ENCODE peak calls at places on chromosomes 11 and 22, in ten cellular contexts. A is adrenal gland, C is right lobe of liver, J is body of pancreas, P is heart left ventricle, R is HCT116, G is sigmoid colon, W is vagina, T is Peyer's patch, K is ovary. Z is an unnamed sample. For H3K4me1, the result is how much of the 10 kb centered on the place peaks cover.

GRCh38 chr11:77547863-77548551 is 41.7 kb upstream of the AQP11 start:
- DNase-seq in A (peak), C (peak), J (peak), P (no peak), R (peak), G (no peak), W (no peak), T (no peak), K (no peak), Z (peak)

GRCh38 chr22:27597703-27598444 is 203.7 kb downstream of the MN1 start:
- DNase-seq in A (no peak), C (no peak), J (peak), P (no peak), R (peak), G (no peak), W (no peak), T (no peak), K (no peak), Z (no peak)

GRCh38 chr11:70225629-70226582 is 22.8 kb downstream of the FADD start:
- DNase-seq in A (no peak), C (no peak), J (no peak), P (no peak), R (no peak), G (no peak), W (no peak), T (peak), K (no peak), Z (no peak)

GRCh38 chr11:121383726-121384125 is 68.4 kb upstream of the SORL1 start:
- DNase-seq in A (no peak), C (no peak), J (no peak), P (no peak), R (no peak), G (no peak), W (no peak), T (no peak), K (no peak), Z (no peak)

GRCh38 chr11:3165152-3165705 is at the start of gene OSBPL5:
- DNase-seq in A (peak), C (no peak), J (peak), P (peak), R (no peak), G (peak), W (no peak), T (peak), K (peak), Z (no peak)

GRCh38 chr11:12496181-12497025 is 119.0 kb downstream of the PARVA start:
- DNase-seq in A (peak), C (no peak), J (no peak), P (no peak), R (peak), G (no peak), W (no peak), T (no peak), K (no peak), Z (no peak)

GRCh38 chr11:118169300-118170140 is 6.9 kb downstream of the SCN2B start:
- DNase-seq in A (no peak), C (no peak), J (no peak), P (peak), R (no peak), G (no peak), W (no peak), T (no peak), K (no peak), Z (no peak)

GRCh38 chr22:28440517-28441366 is 238.9 kb downstream of the TTC28 start:
- DNase-seq in A (no peak), C (no peak), J (no peak), P (no peak), R (no peak), G (no peak), W (no peak), T (no peak), K (no peak), Z (no peak)

GRCh38 chr22:19689408-19689807 is 24.9 kb upstream of the SEPTIN5 start:
- DNase-seq in A (no peak), C (no peak), J (no peak), P (no peak), R (no peak), G (peak), W (no peak), T (no peak), K (no peak), Z (no peak)

GRCh38 chr11:130937051-130937450 is 20.8 kb upstream of the SNX19 start:
- DNase-seq in A (no peak), C (no peak), J (no peak), P (no peak), R (no peak), G (no peak), W (no peak), T (no peak), K (no peak), Z (no peak)

GRCh38 chr22:50007057-50007511 is 5.5 kb downstream of the IL17REL start:
- DNase-seq in A (no peak), C (no peak), J (no peak), P (no peak), R (no peak), G (no peak), W (no peak), T (peak), K (no peak), Z (no peak)

GRCh38 chr22:46652930-46653331 is 32.7 kb downstream of the GRAMD4 start:
- DNase-seq in A (no peak), C (no peak), J (peak), P (no peak), R (no peak), G (no peak), W (no peak), T (no peak), K (no peak), Z (no peak)

GRCh38 chr11:115961168-115962003 is 457.2 kb upstream of the CADM1 start:
- DNase-seq in A (no peak), C (no peak), J (no peak), P (no peak), R (no peak), G (no peak), W (no peak), T (no peak), K (peak), Z (no peak)

GRCh38 chr11:56027354-56027753 is at the start of gene OR5AS1:
- DNase-seq in A (no peak), C (no peak), J (no peak), P (no peak), R (no peak), G (no peak), W (no peak), T (no peak), K (no peak), Z (no peak)

GRCh38 chr11:129652828-129653227 is 162.8 kb upstream of the TMEM45B start:
- DNase-seq in A (no peak), C (no peak), J (no peak), P (no peak), R (no peak), G (no peak), W (no peak), T (no peak), K (no peak), Z (no peak)

GRCh38 chr11:31810779-31811647 is at the start of gene PAX6:
- DNase-seq in A (peak), C (no peak), J (peak), P (no peak), R (peak), G (peak), W (no peak), T (peak), K (no peak), Z (no peak)

GRCh38 chr11:31808721-31809542 is 2.2 kb downstream of the PAX6 start:
- DNase-seq in A (no peak), C (no peak), J (no peak), P (no peak), R (no peak), G (no peak), W (peak), T (no peak), K (no peak), Z (no peak)

GRCh38 chr11:31808268-31808667 is 2.9 kb downstream of the PAX6 start:
- DNase-seq in A (no peak), C (no peak), J (no peak), P (no peak), R (no peak), G (no peak), W (no peak), T (no peak), K (no peak), Z (no peak)

GRCh38 chr11:31809857-31810778 is 1.0 kb downstream of the PAX6 start:
- DNase-seq in A (no peak), C (no peak), J (peak), P (no peak), R (no peak), G (peak), W (peak), T (peak), K (no peak), Z (no peak)

DNA sequence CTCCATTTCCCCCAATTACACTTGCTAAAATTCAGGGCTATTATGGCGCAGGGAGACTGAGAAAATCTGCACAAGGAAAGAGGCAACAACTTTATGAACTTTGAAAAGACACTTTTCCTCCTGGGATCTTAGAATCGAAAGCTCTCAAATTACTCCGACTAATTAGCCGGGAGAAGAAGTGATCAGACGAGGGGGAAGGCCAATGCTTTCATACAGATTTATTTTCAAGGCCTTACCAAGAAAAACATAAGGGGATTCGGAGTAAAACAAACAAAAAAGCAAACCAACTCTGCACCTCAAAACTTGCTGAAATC is 1.6 kb downstream of the PAX6 start:
- DNase-seq in A (no peak), C (no peak), J (no peak), P (no peak), R (no peak), G (no peak), W (no peak), T (no peak), K (no peak), Z (no peak)
- H3K4me1 ChIP-seq in A (half or more), C (under half), J (half or more), P (under half), R (under half), G (half or more), W (half or more), T (under half), K (under half), Z (half or more)

DNA sequence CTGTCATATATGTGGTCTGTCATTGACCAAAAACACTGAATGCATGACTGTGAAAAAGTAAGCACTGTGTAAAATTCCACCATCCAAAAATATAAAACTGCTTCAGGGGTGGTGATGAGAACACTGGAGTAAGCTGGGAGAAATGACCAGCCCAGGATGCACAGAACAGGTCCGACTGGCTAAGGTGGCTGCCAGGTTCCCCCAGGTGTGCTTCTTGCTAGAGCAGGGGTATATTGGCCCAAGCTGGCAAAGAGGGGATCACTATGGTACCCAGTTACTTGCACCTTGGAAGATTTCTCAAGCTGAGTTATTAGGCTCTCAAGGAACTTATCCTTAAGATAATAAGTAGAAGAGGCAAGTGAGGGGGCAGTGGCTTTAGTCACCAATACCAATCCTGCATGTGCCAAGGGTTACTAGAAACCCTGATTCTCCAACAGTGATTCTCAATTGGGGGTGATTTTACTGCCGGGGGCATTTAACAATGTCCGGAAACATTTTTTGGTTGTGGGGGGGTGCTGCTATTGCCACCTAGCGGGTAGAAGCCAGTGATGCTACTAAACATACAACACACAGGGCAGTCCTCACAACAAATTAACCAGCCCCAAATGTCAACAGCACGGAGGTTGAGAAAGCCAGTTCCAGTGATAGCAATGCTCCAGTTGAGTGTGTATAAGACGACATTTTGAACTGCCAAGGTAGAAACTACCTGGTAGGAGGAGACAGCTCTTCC is 15.7 kb downstream of the SNU13 start:
- DNase-seq in A (peak), C (no peak), J (no peak), P (no peak), R (no peak), G (no peak), W (no peak), T (no peak), K (no peak), Z (no peak)
- TF ChIP-seq CTCF in A (no peak), C (peak), J (peak), P (no peak), R (peak), G (no peak), W (no peak), T (no peak), K (no peak), Z (no peak)

GRCh38 chr11:44090539-44090938 is 4.9 kb upstream of the EXT2 start:
- DNase-seq in A (no peak), C (no peak), J (no peak), P (no peak), R (no peak), G (no peak), W (no peak), T (no peak), K (no peak), Z (no peak)

GRCh38 chr11:44096360-44097188 is 1.1 kb downstream of the EXT2 start:
- DNase-seq in A (no peak), C (no peak), J (peak), P (no peak), R (no peak), G (no peak), W (no peak), T (no peak), K (no peak), Z (no peak)

GRCh38 chr11:44094260-44094868 is 1.1 kb upstream of the EXT2 start:
- DNase-seq in A (peak), C (peak), J (peak), P (no peak), R (peak), G (peak), W (no peak), T (no peak), K (peak), Z (peak)

GRCh38 chr11:44097821-44098220 is 2.3 kb downstream of the EXT2 start:
- DNase-seq in A (no peak), C (no peak), J (no peak), P (no peak), R (no peak), G (no peak), W (no peak), T (no peak), K (no peak), Z (no peak)

DNA sequence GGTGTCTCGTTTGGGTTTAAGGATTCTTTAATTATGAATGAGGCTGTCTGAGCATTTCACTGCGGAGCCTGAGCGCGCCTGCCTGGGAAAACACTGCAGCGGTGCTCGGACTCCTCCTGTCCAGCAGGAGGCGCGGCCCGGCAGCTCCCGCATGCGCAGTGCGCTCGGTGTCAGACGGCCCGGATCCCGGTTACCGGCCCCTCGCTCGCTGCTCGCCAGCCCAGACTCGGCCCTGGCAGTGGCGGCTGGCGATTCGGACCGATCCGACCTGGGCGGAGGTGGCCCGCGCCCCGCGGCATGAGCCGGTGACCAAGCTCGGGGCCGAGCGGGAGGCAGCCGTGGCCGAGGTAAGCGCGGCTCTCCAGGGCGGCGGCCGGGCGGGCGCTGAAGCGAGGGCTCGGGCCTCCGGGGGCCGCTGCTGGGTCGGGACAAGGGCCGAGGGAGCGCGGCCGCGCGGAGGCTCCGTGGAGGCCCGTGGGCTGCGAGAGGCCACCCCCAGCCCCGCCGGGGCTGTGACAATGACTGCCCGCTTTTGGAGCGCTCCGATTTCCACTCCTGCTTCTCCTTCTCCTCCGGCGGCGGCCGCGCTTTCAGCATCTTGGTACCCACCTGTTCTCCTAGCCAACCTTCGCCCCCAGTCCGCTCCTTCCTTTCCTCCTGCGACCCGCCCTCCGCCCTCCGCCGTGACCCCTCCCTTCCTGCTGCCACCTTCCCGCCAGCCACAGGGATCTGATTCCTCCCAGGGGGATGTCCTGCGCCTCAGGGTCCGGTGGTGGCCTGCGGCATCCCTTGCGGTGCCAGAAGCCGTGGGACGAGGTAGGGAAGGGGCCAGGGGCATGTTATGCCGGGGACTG is at the start of gene EXT2:
- DNase-seq in A (peak), C (peak), J (peak), P (peak), R (peak), G (peak), W (no peak), T (peak), K (peak), Z (peak)
- TF ChIP-seq POLR2A in A (peak), C (peak), J (peak), P (no peak), R (peak), G (no peak), W (peak), T (peak), K (peak), Z (no peak)

DNA sequence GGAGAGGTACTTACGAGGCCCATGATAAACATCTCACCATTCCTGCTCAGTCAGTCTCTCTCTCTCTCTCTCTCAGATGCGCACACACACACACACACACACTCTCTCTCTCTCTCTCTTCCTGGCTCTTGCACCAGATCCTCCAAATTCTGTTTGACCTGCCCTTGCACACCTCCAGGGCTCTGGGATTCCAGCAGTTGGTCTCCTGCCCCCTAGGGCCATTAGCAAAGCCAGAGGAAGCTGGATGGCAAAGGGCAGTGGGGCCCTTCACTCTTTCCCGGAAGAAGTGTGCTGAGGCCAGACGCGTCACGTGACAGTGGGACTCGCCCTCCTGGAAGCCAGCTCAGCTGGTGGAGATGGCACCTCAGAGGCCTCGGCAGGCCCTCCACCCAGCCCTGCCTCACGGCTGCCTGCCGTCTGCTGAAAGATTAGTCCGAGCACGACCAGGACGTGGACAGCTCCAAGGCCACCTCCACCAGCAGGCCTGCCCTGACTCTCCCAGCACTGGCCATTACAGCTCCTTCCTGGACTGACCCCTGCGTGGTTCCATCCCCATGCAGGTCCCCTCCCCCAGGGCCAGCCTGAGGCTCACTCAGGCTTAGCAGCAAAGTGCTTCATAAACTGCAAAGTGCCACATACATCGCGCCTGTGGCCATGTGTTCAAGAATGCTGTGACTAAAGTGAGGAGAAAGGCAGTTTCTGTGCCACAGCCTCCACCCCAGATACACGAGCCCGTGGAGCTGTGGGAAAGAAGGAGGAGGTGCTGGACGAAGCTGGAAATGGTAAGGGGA is 3.7 kb downstream of the PDGFB start:
- DNase-seq in A (peak), C (no peak), J (peak), P (peak), R (peak), G (peak), W (no peak), T (peak), K (no peak), Z (no peak)
- H3K4me1 ChIP-seq in A (under half), C (under half), J (half or more), P (half or more), R (half or more), G (half or more), W (half or more), T (under half), K (under half), Z (half or more)

Z was measured in esophagus squamous epithelium.